ENCODE peak calls at places on chromosomes 7 and 10, in nine cellular contexts. V, A, G, P, S, J, D, R and I are unnamed samples.

GRCh38 chr10:5559642-5560141 is 34.9 kb downstream of the CALML3 start:
- DNase-seq in J (no peak), P (no peak), S (no peak), G (no peak), R (peak), A (no peak), D (no peak), V (no peak), I (no peak)

GRCh38 chr7:83271212-83272099 is 108.8 kb upstream of the PCLO start:
- DNase-seq in P (no peak), S (no peak), J (no peak), D (no peak), R (peak), A (no peak), G (no peak), V (no peak), I (no peak)

GRCh38 chr7:138842111-138842510 is 44.1 kb upstream of the ATP6V0A4 start:
- DNase-seq in J (no peak), V (peak), A (no peak), G (no peak), R (peak), S (no peak), D (no peak), P (no peak), I (no peak)

GRCh38 chr10:103715430-103715829 is 139.9 kb downstream of the SH3PXD2A start:
- DNase-seq in P (no peak), G (no peak), D (no peak), A (no peak), S (peak), J (no peak), R (peak), V (no peak), I (no peak)

GRCh38 chr7:29053105-29053872 is 93.0 kb downstream of the CPVL start:
- DNase-seq in J (no peak), S (no peak), R (no peak), D (no peak), G (peak), V (no peak), A (peak), P (no peak), I (no peak)

GRCh38 chr10:83274088-83274487 is 865.2 kb upstream of the GHITM start:
- DNase-seq in S (no peak), D (no peak), G (no peak), R (no peak), P (no peak), V (no peak), J (no peak), A (no peak), I (no peak)

GRCh38 chr7:137992738-137993394 is 9.0 kb downstream of the CREB3L2 start:
- DNase-seq in R (peak), P (no peak), G (no peak), A (peak), J (no peak), V (no peak), S (peak), D (no peak), I (no peak)

GRCh38 chr10:20970044-20970443 is 72.9 kb upstream of the NEBL start:
- DNase-seq in J (no peak), D (no peak), V (no peak), P (no peak), A (no peak), G (no peak), R (peak), S (no peak), I (no peak)

GRCh38 chr7:129089521-129090212 is 34.8 kb upstream of the TNPO3 start:
- DNase-seq in A (peak), P (no peak), V (no peak), J (no peak), D (no peak), R (peak), G (peak), S (no peak), I (no peak)

GRCh38 chr10:101492205-101492604 is 95.9 kb downstream of the POLL start:
- DNase-seq in A (no peak), P (no peak), V (no peak), D (no peak), G (no peak), S (no peak), R (no peak), J (no peak), I (no peak)

GRCh38 chr7:116653204-116653603 is 18.8 kb upstream of the MET start:
- DNase-seq in D (no peak), S (no peak), P (no peak), A (no peak), V (no peak), J (no peak), G (no peak), R (peak), I (no peak)

GRCh38 chr10:68406111-68406814 is 814 bp downstream of the RUFY2 start:
- DNase-seq in V (peak), J (peak), G (peak), A (peak), R (peak), S (peak), P (peak), D (no peak), I (peak)

GRCh38 chr7:123283373-123283772 is 83.6 kb upstream of the SLC13A1 start:
- DNase-seq in P (no peak), A (no peak), D (no peak), R (peak), S (no peak), J (no peak), V (no peak), G (no peak), I (no peak)

GRCh38 chr7:36742911-36743775 is 18.8 kb upstream of the AOAH start:
- DNase-seq in P (no peak), D (no peak), V (no peak), R (no peak), G (no peak), S (no peak), J (no peak), A (no peak), I (no peak)

GRCh38 chr10:7239312-7239985 is 171.4 kb downstream of the SFMBT2 start:
- DNase-seq in P (no peak), D (no peak), S (no peak), A (peak), J (no peak), R (no peak), G (no peak), V (no peak), I (no peak)

GRCh38 chr7:77989981-77990566 is 191.5 kb downstream of the PHTF2 start:
- DNase-seq in D (no peak), J (no peak), S (no peak), G (no peak), R (no peak), A (peak), V (no peak), P (no peak), I (no peak)

GRCh38 chr7:28579571-28579970 is 167.3 kb downstream of the CREB5 start:
- DNase-seq in V (no peak), J (no peak), D (no peak), A (no peak), R (no peak), P (no peak), G (no peak), S (no peak), I (no peak)

GRCh38 chr7:105690286-105690915 is 109.1 kb upstream of the EFCAB10 start:
- DNase-seq in R (no peak), J (no peak), P (no peak), A (no peak), S (no peak), D (no peak), V (no peak), G (no peak), I (no peak)

GRCh38 chr10:88974012-88974411 is 16.6 kb upstream of the FAS start:
- DNase-seq in S (no peak), P (no peak), A (no peak), R (peak), J (no peak), D (no peak), G (no peak), V (no peak), I (no peak)

GRCh38 chr10:132196178-132197113 is 9.7 kb downstream of the DPYSL4 start:
- DNase-seq in G (no peak), A (no peak), P (no peak), J (no peak), S (no peak), D (no peak), V (no peak), R (no peak), I (no peak)

GRCh38 chr7:132666076-132666775 is 90.0 kb upstream of the PLXNA4 start:
- DNase-seq in P (no peak), V (no peak), G (no peak), R (peak), S (no peak), A (peak), D (no peak), J (no peak), I (no peak)

GRCh38 chr7:4738711-4739527 is 36.5 kb upstream of the AP5Z1 start:
- DNase-seq in A (peak), D (no peak), R (peak), V (peak), J (no peak), P (no peak), S (peak), G (no peak), I (no peak)

DNA sequence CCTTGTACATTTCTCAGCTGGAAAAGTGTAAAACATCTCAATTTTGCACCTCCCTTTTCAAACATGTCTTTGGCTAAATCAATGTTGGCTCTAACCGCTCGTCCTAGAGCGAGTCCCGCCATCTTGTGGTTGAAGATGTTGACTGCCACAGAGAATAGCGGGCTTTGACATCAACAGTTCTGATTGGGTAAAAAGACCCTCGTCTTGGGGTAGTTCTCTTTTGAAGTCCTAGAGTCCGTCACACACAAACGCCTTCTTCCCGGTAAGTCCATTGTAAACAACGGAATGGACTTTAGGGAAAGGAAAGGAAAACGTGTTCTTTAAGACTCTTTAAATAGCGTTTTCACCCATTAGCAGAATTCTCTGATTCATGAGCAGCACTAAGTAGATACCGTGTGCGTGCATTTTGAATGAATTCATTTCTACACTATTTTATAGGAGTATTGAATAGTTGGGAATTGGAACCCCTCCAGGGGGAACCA is 454 bp upstream of the RPP30 start:
- DNase-seq in V (peak), P (no peak), G (peak), S (no peak), R (peak), A (peak), D (no peak), J (no peak), I (peak)
- TF ChIP-seq CTCF in V (peak), P (peak), G (peak), S (peak), R (peak), A (peak), D (peak), J (peak), I (peak)

DNA sequence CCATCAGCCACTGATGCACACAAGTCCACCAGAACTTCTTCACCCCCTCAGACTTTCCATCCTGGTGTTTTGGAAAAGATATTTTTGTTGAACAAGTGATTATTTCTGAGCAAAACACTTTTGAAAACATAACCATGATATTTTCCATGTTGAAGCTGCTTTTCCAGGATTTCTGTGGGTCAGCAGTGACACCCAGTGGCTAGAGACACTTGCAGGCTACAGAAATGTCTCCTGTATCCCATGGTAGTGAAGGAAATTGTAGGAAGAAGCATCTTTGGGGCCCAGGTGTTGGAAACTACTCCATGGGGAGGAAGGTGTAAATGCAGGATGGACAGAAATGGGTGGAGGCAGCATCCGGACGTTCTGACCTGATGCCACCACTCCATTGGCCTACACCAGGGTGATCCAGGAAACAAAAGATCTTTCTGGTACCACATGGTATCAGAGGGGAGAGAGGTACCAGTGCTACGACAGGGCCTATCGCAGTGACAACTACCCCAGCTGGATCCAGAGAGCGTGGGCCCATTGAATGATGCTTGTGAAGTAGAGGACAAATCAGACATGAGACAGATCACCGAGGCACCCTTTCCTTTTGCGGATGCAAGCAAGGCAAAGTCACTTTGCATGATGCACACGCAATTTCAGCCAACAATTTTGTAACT is 111.7 kb upstream of the COBL start:
- DNase-seq in R (peak), G (no peak), P (no peak), J (no peak), V (no peak), A (peak), S (no peak), D (no peak), I (no peak)
- TF ChIP-seq CTCF in R (no peak), G (no peak), P (no peak), J (no peak), V (peak), A (peak), S (peak), D (no peak), I (no peak)

DNA sequence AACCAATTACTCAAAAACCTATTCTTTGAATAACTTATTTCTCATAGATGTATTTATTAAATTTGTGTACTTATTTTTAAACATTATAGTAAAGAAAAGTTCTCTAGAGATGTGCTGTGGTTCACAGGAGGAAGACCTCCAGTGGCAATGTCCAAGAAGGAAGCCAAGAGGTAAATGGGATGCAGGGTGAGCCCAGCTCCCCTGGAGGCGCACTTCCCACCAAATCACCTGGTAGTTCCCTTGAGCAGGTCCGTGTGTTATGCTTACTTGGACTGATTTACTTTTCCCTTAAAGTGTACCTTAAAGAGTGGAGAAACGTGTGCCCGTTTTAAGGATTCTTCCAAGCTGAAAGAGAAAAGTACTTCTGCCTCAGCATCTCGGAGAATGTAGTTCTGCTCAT is 55.3 kb downstream of the PAXIP1 start:
- DNase-seq in R (no peak), A (no peak), J (no peak), D (no peak), G (no peak), S (no peak), V (no peak), P (no peak), I (no peak)
- TF ChIP-seq CTCF in R (no peak), A (no peak), J (no peak), D (no peak), G (no peak), S (no peak), V (no peak), P (no peak), I (no peak)

DNA sequence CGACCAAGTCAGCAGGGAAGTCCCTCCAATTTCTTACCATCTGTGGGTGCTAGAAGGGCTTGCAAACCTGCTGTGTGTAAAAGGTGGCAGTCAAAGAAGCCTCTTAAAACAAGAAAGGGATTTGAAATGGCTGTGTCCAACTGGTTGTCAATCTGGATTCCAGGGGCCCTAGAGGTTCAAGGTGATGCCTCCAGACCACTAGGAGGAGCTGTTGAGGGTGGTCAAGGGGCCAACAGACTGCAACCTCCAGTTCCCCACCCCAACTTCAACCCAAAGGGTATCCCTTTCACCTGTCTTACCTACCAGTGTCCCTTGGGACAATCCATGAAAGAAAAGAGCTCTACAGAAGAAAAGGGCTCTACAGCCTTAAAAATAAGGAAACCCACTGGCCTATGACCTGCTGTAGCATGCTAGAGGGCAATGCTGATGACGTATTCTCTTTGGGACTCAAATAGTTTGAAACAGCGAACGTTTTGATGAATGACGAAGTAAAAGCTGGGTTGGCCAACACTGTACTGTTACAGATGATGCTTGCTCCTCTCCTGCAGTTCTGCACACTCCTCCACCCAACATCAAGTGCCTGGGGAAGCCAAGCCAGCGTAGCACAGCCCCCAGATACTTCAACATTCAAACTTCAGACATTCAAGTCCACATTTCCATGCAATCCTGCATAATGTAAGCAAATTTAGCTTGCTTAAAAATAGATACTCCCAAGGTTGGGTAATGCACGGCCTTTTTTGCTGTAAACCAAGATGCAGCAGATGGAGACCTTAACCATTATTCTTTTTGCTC is 46.0 kb upstream of the WDR11 start:
- DNase-seq in G (no peak), S (no peak), P (peak), R (no peak), D (no peak), J (no peak), V (no peak), A (no peak), I (no peak)
- TF ChIP-seq CTCF in G (peak), S (no peak), P (no peak), R (no peak), D (no peak), J (no peak), V (peak), A (no peak), I (peak)

GRCh38 chr7:98267305-98267704 is 14.2 kb upstream of the BRI3 start:
- DNase-seq in P (no peak), R (no peak), D (no peak), S (no peak), J (no peak), G (no peak), V (no peak), A (no peak), I (no peak)

GRCh38 chr7:98265841-98266271 is 13.8 kb upstream of the TECPR1 start:
- DNase-seq in V (no peak), P (no peak), S (no peak), D (no peak), R (peak), A (no peak), J (no peak), G (no peak), I (no peak)

DNA sequence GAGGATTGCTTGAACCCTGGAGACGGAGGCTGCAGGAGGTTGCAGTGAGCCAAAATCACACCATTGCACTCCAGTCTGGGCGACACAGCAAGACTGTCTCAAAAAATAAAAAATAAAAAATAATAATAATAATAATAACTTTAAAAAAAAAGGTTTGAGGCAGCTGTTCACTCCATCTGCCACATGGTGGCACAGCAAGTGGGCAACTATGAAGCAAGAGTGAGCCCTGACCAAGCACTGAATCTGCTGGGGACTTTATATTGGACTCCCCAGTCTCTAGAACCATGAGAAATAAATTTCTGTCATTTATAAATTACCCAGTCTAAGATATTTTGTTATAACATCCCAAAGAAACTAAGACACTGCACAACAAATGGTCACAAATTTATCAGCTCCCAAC is 14.6 kb upstream of the BRI3 start:
- DNase-seq in A (no peak), G (no peak), P (no peak), J (no peak), V (no peak), S (no peak), D (no peak), R (peak), I (no peak)
- TF ChIP-seq CTCF in A (peak), G (peak), P (peak), J (no peak), V (peak), S (peak), D (no peak), R (peak), I (no peak)

GRCh38 chr10:93485690-93486089 is 3.6 kb upstream of the MYOF start:
- DNase-seq in V (no peak), D (no peak), S (no peak), R (no peak), A (no peak), G (no peak), J (no peak), P (no peak), I (no peak)
- TF ChIP-seq CTCF in V (no peak), D (no peak), S (no peak), R (no peak), A (no peak), G (peak), J (no peak), P (no peak), I (no peak)